ENCODE peak calls at places on chromosome 14, in eight cellular contexts. M is cardiac muscle cell, E is hepatocyte, X is upper lobe of right lung, N is A549, C is ovary, Z is esophagus squamous epithelium, O is Peyer's patch. F is an unnamed sample.

GRCh38 chr14:95530461-95531170 is 4.2 kb upstream of the GLRX5 start:
- DNase-seq in M (no peak), E (no peak), X (no peak), N (no peak), C (no peak), Z (no peak), O (no peak), F (no peak)

GRCh38 chr14:74620497-74620921 is 8.5 kb upstream of the LTBP2 start:
- DNase-seq in M (peak), E (no peak), X (no peak), N (peak), C (no peak), Z (no peak), O (no peak), F (peak)

GRCh38 chr14:61477845-61478438 is 156.6 kb downstream of the PRKCH start:
- DNase-seq in M (peak), E (no peak), X (peak), N (peak), C (no peak), Z (no peak), O (peak), F (no peak)

GRCh38 chr14:94036328-94037167 is 10.4 kb downstream of the OTUB2 start:
- DNase-seq in M (peak), E (peak), X (peak), N (peak), C (peak), Z (no peak), O (peak), F (peak)

GRCh38 chr14:53327716-53328115 is 174.6 kb upstream of the DDHD1 start:
- DNase-seq in M (peak), E (no peak), X (no peak), N (no peak), C (peak), Z (no peak), O (no peak), F (no peak)

GRCh38 chr14:95998656-95999055 is 40.5 kb upstream of the C14orf132 start:
- DNase-seq in M (peak), E (no peak), X (no peak), N (peak), C (no peak), Z (no peak), O (no peak), F (peak)

GRCh38 chr14:100559455-100559854 is 27.8 kb downstream of the BEGAIN start:
- DNase-seq in M (no peak), E (no peak), X (no peak), N (no peak), C (no peak), Z (no peak), O (no peak), F (no peak)

GRCh38 chr14:56811596-56812363 is 1.5 kb upstream of the OTX2 start:
- DNase-seq in M (no peak), E (no peak), X (no peak), N (no peak), C (no peak), Z (no peak), O (no peak), F (no peak)

GRCh38 chr14:75515631-75515999 is 6.7 kb upstream of the BATF start:
- DNase-seq in M (peak), E (no peak), X (no peak), N (no peak), C (no peak), Z (no peak), O (no peak), F (no peak)

GRCh38 chr14:103746706-103747105 is 31.1 kb downstream of the ZFYVE21 start:
- DNase-seq in M (peak), E (no peak), X (no peak), N (no peak), C (no peak), Z (no peak), O (no peak), F (no peak)

GRCh38 chr14:33986804-33987203 is 35.9 kb upstream of the EGLN3 start:
- DNase-seq in M (peak), E (peak), X (no peak), N (peak), C (no peak), Z (no peak), O (no peak), F (peak)

GRCh38 chr14:26444745-26445144 is 153.1 kb downstream of the NOVA1 start:
- DNase-seq in M (peak), E (peak), X (no peak), N (no peak), C (no peak), Z (no peak), O (no peak), F (no peak)

GRCh38 chr14:32408018-32408417 is 78.9 kb downstream of the AKAP6 start:
- DNase-seq in M (peak), E (peak), X (no peak), N (no peak), C (peak), Z (no peak), O (no peak), F (no peak)

GRCh38 chr14:92280554-92281262 is 42.3 kb upstream of the SLC24A4 start:
- DNase-seq in M (no peak), E (no peak), X (no peak), N (no peak), C (no peak), Z (no peak), O (no peak), F (no peak)

GRCh38 chr14:85387181-85387580 is 142.8 kb upstream of the FLRT2 start:
- DNase-seq in M (no peak), E (no peak), X (no peak), N (no peak), C (no peak), Z (no peak), O (no peak), F (no peak)

GRCh38 chr14:85438613-85439012 is 91.3 kb upstream of the FLRT2 start:
- DNase-seq in M (no peak), E (no peak), X (no peak), N (no peak), C (no peak), Z (no peak), O (no peak), F (no peak)

GRCh38 chr14:85516239-85517112 is 13.5 kb upstream of the FLRT2 start:
- DNase-seq in M (peak), E (no peak), X (no peak), N (no peak), C (no peak), Z (no peak), O (no peak), F (no peak)

GRCh38 chr14:70530417-70530816 is 4.4 kb downstream of the ADAM20 start:
- DNase-seq in M (no peak), E (no peak), X (no peak), N (no peak), C (no peak), Z (no peak), O (no peak), F (no peak)

GRCh38 chr14:94771191-94771905 is 1.4 kb upstream of the GSC start:
- DNase-seq in M (no peak), E (no peak), X (no peak), N (no peak), C (no peak), Z (no peak), O (no peak), F (no peak)

GRCh38 chr14:99320621-99321235 is 48.7 kb upstream of the BCL11B start:
- DNase-seq in M (no peak), E (peak), X (no peak), N (no peak), C (no peak), Z (no peak), O (peak), F (no peak)

GRCh38 chr14:99318091-99318958 is 46.3 kb upstream of the BCL11B start:
- DNase-seq in M (no peak), E (peak), X (no peak), N (peak), C (no peak), Z (no peak), O (peak), F (no peak)

GRCh38 chr14:99321236-99321925 is 49.4 kb upstream of the BCL11B start:
- DNase-seq in M (no peak), E (no peak), X (peak), N (no peak), C (no peak), Z (no peak), O (no peak), F (no peak)

GRCh38 chr14:99318959-99319295 is 46.9 kb upstream of the BCL11B start:
- DNase-seq in M (no peak), E (peak), X (no peak), N (no peak), C (no peak), Z (no peak), O (no peak), F (no peak)

GRCh38 chr14:99320105-99320572 is 48.1 kb upstream of the BCL11B start:
- DNase-seq in M (peak), E (peak), X (peak), N (peak), C (no peak), Z (no peak), O (peak), F (no peak)
- H3K4me3 ChIP-seq in M (no peak), E (no peak), X (no peak), N (peak), C (no peak), Z (no peak), O (no peak), F (no peak)

GRCh38 chr14:22903742-22904087 is 15.2 kb downstream of the RBM23 start:
- DNase-seq in M (no peak), E (no peak), X (no peak), N (no peak), C (no peak), Z (no peak), O (no peak), F (no peak)

GRCh38 chr14:22901799-22902198 is 17.1 kb downstream of the RBM23 start:
- DNase-seq in M (no peak), E (no peak), X (no peak), N (no peak), C (no peak), Z (no peak), O (no peak), F (no peak)

GRCh38 chr14:22898302-22898894 is 15.4 kb downstream of the REM2 start:
- DNase-seq in M (peak), E (no peak), X (no peak), N (peak), C (no peak), Z (no peak), O (peak), F (peak)

GRCh38 chr14:22897357-22897756 is 14.3 kb downstream of the REM2 start:
- DNase-seq in M (no peak), E (no peak), X (no peak), N (no peak), C (no peak), Z (no peak), O (peak), F (no peak)

GRCh38 chr14:22900088-22900799 is 17.2 kb downstream of the REM2 start:
- DNase-seq in M (peak), E (peak), X (no peak), N (peak), C (no peak), Z (no peak), O (peak), F (peak)
- H3K27ac ChIP-seq in M (peak), E (peak), X (no peak), N (no peak), C (no peak), Z (peak), O (no peak), F (no peak)

GRCh38 chr14:88166616-88167015 is 156.5 kb downstream of the KCNK10 start:
- DNase-seq in M (no peak), E (peak), X (no peak), N (peak), C (no peak), Z (no peak), O (no peak), F (no peak)

GRCh38 chr14:88164906-88165534 is 158.0 kb downstream of the KCNK10 start:
- DNase-seq in M (no peak), E (no peak), X (no peak), N (no peak), C (no peak), Z (no peak), O (no peak), F (no peak)

GRCh38 chr14:88168025-88168424 is 155.0 kb downstream of the KCNK10 start:
- DNase-seq in M (no peak), E (no peak), X (no peak), N (no peak), C (no peak), Z (no peak), O (no peak), F (no peak)

GRCh38 chr14:88170333-88170732 is 152.7 kb downstream of the KCNK10 start:
- DNase-seq in M (no peak), E (no peak), X (no peak), N (no peak), C (no peak), Z (no peak), O (no peak), F (no peak)

DNA sequence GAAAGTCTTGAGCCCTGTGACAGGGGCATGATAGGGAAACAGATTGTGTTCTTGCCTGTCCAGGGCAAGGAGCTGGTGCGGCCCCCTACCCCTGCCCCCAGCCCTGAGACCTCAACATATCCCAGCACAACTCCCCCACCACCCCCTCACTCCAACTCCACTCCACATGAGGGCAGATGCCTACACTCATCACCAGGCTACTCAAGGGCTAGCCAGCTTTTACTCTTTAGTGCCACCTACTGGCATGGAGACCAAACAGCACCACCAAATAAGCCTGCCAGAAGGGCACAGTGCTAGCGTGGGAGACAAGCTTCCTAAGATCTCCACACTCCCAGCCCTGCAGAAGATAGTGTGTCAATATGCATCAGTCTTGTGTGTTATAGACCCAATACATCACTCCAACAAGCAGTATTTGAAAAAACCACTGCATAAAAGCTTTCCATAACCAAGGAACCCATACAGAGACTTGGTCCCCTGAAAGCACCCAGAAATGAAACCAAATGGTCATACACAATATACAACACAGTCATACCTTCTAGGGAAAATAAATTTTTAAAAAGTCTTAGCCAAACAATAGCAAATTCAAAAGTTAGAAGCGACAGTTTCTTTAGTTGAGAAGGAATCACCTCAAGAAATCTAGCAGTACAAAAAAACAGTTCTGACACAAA is 154.4 kb downstream of the KCNK10 start:
- DNase-seq in M (peak), E (peak), X (no peak), N (peak), C (no peak), Z (no peak), O (no peak), F (no peak)
- TF ChIP-seq CTCF in M (peak), E (peak), X (peak), N (peak), C (no peak), Z (peak), O (peak), F (peak)

GRCh38 chr14:22510527-22511110 is 78.4 kb downstream of the DAD1 start:
- DNase-seq in M (peak), E (no peak), X (no peak), N (no peak), C (no peak), Z (no peak), O (no peak), F (peak)

GRCh38 chr14:22509751-22510300 is 79.2 kb downstream of the DAD1 start:
- DNase-seq in M (no peak), E (no peak), X (no peak), N (no peak), C (no peak), Z (no peak), O (no peak), F (no peak)

GRCh38 chr14:22513066-22513812 is 75.8 kb downstream of the DAD1 start:
- DNase-seq in M (no peak), E (no peak), X (no peak), N (no peak), C (no peak), Z (no peak), O (no peak), F (no peak)

GRCh38 chr14:22509036-22509709 is 79.9 kb downstream of the DAD1 start:
- DNase-seq in M (no peak), E (no peak), X (no peak), N (no peak), C (no peak), Z (no peak), O (no peak), F (no peak)

GRCh38 chr14:22512106-22512814 is 76.8 kb downstream of the DAD1 start:
- DNase-seq in M (no peak), E (no peak), X (no peak), N (no peak), C (no peak), Z (no peak), O (no peak), F (no peak)
- H3K4me3 ChIP-seq in M (no peak), E (no peak), X (no peak), N (no peak), C (no peak), Z (no peak), O (no peak), F (no peak)

GRCh38 chr14:25049127-25049558 is 804 bp downstream of the STXBP6 start:
- DNase-seq in M (peak), E (peak), X (no peak), N (no peak), C (no peak), Z (no peak), O (peak), F (no peak)
- H3K27ac ChIP-seq in M (no peak), E (peak), X (peak), N (no peak), C (no peak), Z (peak), O (peak), F (no peak)

DNA sequence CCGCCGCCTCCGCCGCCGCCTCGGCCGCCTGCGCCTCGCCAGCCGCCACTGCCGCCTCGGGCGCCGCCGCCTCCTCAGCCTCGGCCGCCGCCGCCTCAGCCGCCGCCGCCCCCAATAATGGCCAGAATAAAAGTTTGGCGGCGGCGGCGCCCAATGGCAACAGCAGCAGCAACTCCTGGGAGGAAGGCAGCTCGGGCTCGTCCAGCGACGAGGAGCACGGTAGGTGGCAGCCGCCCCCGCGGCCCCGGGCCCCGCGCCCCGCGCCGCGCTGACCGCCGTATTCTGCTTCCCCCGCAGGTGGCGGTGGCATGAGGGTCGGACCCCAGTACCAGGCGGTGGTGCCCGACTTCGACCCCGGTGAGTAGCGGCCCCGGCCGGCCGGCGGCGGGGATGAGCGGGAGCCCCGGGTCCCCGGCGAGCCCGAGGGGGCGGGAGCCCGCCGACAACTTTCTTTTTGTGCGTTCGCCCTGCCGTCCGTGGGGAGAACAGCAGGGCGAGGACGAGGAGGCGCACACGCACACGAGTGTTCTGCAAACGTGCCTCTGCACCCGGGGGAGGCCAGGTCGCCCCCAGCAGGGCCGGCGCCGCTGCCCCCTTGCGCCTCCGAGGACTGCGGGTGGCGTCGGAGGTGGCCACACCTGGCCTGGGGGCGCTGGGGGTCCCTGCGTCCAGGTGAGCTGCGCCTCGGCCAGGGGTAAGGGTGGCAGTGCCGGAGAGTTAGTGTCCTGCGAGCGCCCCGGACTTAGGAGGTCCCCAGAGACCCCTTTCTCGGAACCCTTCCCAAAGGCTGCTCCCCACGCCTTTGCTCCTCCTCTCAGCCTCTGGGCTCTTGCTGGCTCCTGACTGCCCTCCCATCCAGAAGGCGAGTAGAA is 756 bp downstream of the RCOR1 start:
- DNase-seq in M (peak), E (peak), X (peak), N (peak), C (peak), Z (no peak), O (peak), F (no peak)
- TF ChIP-seq CTCF in M (peak), E (peak), X (peak), N (peak), C (no peak), Z (peak), O (peak), F (peak)